ENCODE peak calls at places on chromosome 18, in five cellular contexts. L, Y, V, S and N are unnamed samples.

GRCh38 chr18:48623468-48624220 is 84.8 kb downstream of the CTIF start:
- DNase-seq in L (peak), Y (peak), V (no peak), S (no peak), N (peak)

GRCh38 chr18:32271649-32272324 is 81.9 kb downstream of the MEP1B start:
- DNase-seq in L (peak), Y (peak), V (peak), S (no peak), N (peak)

GRCh38 chr18:51194604-51195003 is 2.9 kb downstream of the MEX3C start:
- DNase-seq in L (no peak), Y (no peak), V (peak), S (no peak), N (peak)

GRCh38 chr18:75428490-75428889 is 987 bp upstream of the SMIM21 start:
- DNase-seq in L (no peak), Y (no peak), V (no peak), S (no peak), N (no peak)

GRCh38 chr18:31204833-31205232 is 42.2 kb upstream of the DSC1 start:
- DNase-seq in L (no peak), Y (no peak), V (no peak), S (no peak), N (no peak)

GRCh38 chr18:13500227-13500865 is 226.0 kb downstream of the FAM210A start:
- DNase-seq in L (peak), Y (peak), V (no peak), S (no peak), N (peak)

GRCh38 chr18:12606592-12607315 is 51.2 kb downstream of the SPIRE1 start:
- DNase-seq in L (peak), Y (peak), V (no peak), S (no peak), N (peak)

GRCh38 chr18:27712066-27712465 is 464.9 kb downstream of the CDH2 start:
- DNase-seq in L (no peak), Y (no peak), V (no peak), S (no peak), N (no peak)

GRCh38 chr18:35324926-35325655 is 19.1 kb downstream of the ZNF24 start:
- DNase-seq in L (peak), Y (no peak), V (no peak), S (no peak), N (peak)

GRCh38 chr18:22283397-22283796 is 114.0 kb downstream of the GATA6 start:
- DNase-seq in L (no peak), Y (peak), V (no peak), S (no peak), N (peak)

GRCh38 chr18:49723648-49724180 is 89.6 kb downstream of the ACAA2 start:
- DNase-seq in L (peak), Y (peak), V (peak), S (no peak), N (peak)

GRCh38 chr18:39561136-39561535 is 1995.5 kb upstream of the CELF4 start:
- DNase-seq in L (no peak), Y (no peak), V (no peak), S (no peak), N (peak)

GRCh38 chr18:53660306-53660705 is 564.2 kb downstream of the MBD2 start:
- DNase-seq in L (no peak), Y (no peak), V (no peak), S (no peak), N (no peak)

GRCh38 chr18:48037481-48038271 is 107.2 kb upstream of the SMAD2 start:
- DNase-seq in L (no peak), Y (no peak), V (no peak), S (no peak), N (peak)

GRCh38 chr18:36849288-36850011 is 20.5 kb downstream of the KIAA1328 start:
- DNase-seq in L (peak), Y (peak), V (no peak), S (no peak), N (peak)

GRCh38 chr18:8366656-8367055 is 242.6 kb upstream of the RAB12 start:
- DNase-seq in L (no peak), Y (no peak), V (no peak), S (no peak), N (no peak)

GRCh38 chr18:68509902-68510301 is 205.0 kb downstream of the TMX3 start:
- DNase-seq in L (no peak), Y (peak), V (no peak), S (no peak), N (no peak)

GRCh38 chr18:75858754-75859153 is 431.3 kb upstream of the SMIM21 start:
- DNase-seq in L (no peak), Y (no peak), V (no peak), S (no peak), N (no peak)

GRCh38 chr18:46421973-46422551 is 235.0 kb downstream of the LOXHD1 start:
- DNase-seq in L (no peak), Y (no peak), V (peak), S (no peak), N (no peak)

GRCh38 chr18:57819671-57820460 is 16.8 kb upstream of the ATP8B1 start:
- DNase-seq in L (peak), Y (peak), V (peak), S (peak), N (peak)

GRCh38 chr18:30280861-30281470 is 761.6 kb downstream of the DSC3 start:
- DNase-seq in L (peak), Y (peak), V (peak), S (peak), N (peak)

GRCh38 chr18:32019251-32019943 is 772 bp downstream of the RNF125 start:
- DNase-seq in L (no peak), Y (peak), V (peak), S (peak), N (peak)

GRCh38 chr18:48929951-48930713 is 20.6 kb downstream of the SMAD7 start:
- DNase-seq in L (peak), Y (peak), V (no peak), S (peak), N (peak)

GRCh38 chr18:58755304-58756010 is 84.2 kb downstream of the MALT1 start:
- DNase-seq in L (no peak), Y (no peak), V (no peak), S (no peak), N (no peak)

GRCh38 chr18:74040459-74041332 is 106.9 kb downstream of the FBXO15 start:
- DNase-seq in L (peak), Y (no peak), V (peak), S (no peak), N (peak)
- TF ChIP-seq CTCF in L (peak), Y (peak), V (peak), S (no peak), N (peak)

GRCh38 chr18:63342206-63342605 is 22.6 kb upstream of the BCL2 start:
- DNase-seq in L (no peak), Y (peak), V (peak), S (peak), N (peak)
- TF ChIP-seq CTCF in L (peak), Y (peak), V (peak), S (peak), N (peak)

DNA sequence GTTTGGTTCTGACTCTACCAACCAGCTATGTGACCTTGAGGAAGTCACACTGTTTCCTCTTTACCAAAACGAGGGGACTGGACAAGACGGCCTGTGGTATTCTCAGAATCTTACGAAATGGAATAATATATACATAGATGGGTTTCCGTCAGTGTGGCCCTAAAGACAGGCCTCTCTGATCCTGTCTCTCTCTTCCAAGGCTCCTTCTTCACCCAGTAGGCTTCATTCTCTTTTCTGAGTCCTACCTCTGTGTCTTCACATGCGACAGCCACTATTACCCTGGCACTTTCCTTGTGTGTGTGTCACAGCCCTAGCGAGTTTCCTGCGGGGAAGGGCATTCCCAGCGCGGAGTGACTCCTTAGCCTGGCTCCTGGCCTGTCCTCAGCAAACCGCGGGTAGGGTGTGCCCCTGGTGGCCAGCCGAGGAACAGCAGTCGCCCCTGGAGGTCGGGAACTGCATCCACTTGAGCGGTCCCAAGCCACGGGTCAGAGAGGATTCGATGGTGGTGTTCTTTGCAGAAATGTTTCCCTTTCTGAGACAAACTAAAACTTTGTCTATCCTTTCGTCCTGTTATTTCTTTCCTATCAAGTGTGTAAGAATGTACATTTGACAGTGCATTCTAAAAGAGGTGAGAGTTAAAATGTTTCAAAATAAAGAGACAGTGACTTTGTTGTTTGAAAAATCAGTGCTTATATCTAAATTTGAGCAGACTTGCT is 63.3 kb downstream of the RAB31 start:
- DNase-seq in L (peak), Y (peak), V (peak), S (peak), N (peak)
- TF ChIP-seq CTCF in L (peak), Y (peak), V (peak), S (peak), N (peak)

GRCh38 chr18:2948038-2948437 is 64.9 kb downstream of the LPIN2 start:
- DNase-seq in L (peak), Y (peak), V (no peak), S (no peak), N (peak)
- TF ChIP-seq CTCF in L (peak), Y (peak), V (no peak), S (peak), N (peak)

GRCh38 chr18:2882201-2882600 is 35.4 kb downstream of the EMILIN2 start:
- DNase-seq in L (no peak), Y (no peak), V (no peak), S (no peak), N (no peak)

GRCh38 chr18:2880473-2880872 is 33.7 kb downstream of the EMILIN2 start:
- DNase-seq in L (no peak), Y (no peak), V (no peak), S (no peak), N (no peak)

GRCh38 chr18:2883137-2883671 is 36.4 kb downstream of the EMILIN2 start:
- DNase-seq in L (no peak), Y (no peak), V (peak), S (no peak), N (no peak)

GRCh38 chr18:2881088-2881487 is 34.3 kb downstream of the EMILIN2 start:
- DNase-seq in L (no peak), Y (peak), V (no peak), S (no peak), N (peak)

DNA sequence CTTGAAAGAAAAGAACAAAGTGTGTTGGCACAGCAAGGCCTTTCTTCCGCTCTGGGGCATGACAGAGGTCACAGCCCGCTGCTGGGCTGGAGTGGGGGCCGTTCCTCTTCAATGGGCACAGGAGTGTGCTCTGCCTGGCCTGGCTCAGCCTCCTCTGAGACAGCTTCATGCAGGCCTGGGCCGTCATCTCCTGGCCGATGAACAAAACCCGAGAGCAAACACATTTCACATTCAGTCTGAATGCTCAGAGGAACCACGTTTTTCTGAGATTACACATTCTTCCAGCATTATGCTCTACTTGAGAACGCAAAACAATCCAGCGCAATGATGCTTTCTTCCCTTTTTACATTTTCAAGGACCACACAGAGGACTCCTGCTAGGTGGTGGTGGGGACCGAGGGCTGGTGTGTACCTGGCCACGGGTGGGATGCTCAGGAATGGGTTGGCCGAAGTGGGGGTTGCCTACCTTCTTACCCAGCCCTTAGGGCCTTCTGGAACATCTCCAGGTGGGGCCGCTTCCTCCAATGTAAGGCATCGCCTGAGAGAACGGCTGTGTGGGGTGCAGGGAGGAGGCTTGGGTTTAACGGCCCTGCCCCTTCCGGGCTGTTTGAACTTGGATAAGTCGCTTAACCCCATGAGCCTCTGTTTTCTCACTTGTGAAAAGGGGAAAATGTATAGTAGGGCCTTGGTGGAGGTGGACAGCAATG is 34.8 kb downstream of the EMILIN2 start:
- DNase-seq in L (peak), Y (peak), V (peak), S (peak), N (peak)
- TF ChIP-seq CTCF in L (peak), Y (no peak), V (no peak), S (no peak), N (no peak)

GRCh38 chr18:78017869-78018268 is 768.2 kb downstream of the GALR1 start:
- DNase-seq in L (no peak), Y (no peak), V (no peak), S (no peak), N (no peak)

DNA sequence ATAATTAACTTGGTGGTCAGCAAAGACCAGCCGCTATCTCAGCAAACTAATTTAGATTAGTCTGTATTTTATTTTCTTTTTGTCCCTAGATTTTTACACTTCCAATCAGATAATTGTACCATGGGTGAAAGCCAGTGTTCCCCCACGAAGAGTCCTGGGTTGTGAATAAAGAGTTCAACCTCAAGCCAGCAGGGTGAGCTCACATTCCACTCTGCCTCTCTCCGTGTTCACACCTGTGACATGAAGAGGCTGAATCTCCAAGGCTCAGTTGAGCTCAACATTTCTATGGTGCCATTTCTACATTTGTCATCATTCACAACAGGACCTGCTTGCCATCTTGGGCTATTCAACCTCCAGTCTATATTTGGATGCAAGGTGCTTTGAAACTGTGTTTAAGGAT is 771.5 kb downstream of the GALR1 start:
- DNase-seq in L (no peak), Y (no peak), V (no peak), S (no peak), N (no peak)
- TF ChIP-seq CTCF in L (no peak), Y (no peak), V (no peak), S (no peak), N (no peak)

GRCh38 chr18:42052137-42052708 is 97.2 kb downstream of the PIK3C3 start:
- DNase-seq in L (peak), Y (peak), V (no peak), S (no peak), N (peak)
- TF ChIP-seq CTCF in L (peak), Y (peak), V (no peak), S (no peak), N (peak)

GRCh38 chr18:76983184-76983583 is 149.4 kb downstream of the MBP start:
- DNase-seq in L (peak), Y (peak), V (peak), S (peak), N (peak)

GRCh38 chr18:76980663-76981387 is 151.8 kb downstream of the MBP start:
- DNase-seq in L (no peak), Y (no peak), V (peak), S (no peak), N (no peak)

GRCh38 chr18:76979906-76980305 is 152.7 kb downstream of the MBP start:
- DNase-seq in L (no peak), Y (no peak), V (no peak), S (no peak), N (no peak)

GRCh38 chr18:76982038-76982437 is 150.5 kb downstream of the MBP start:
- DNase-seq in L (no peak), Y (no peak), V (no peak), S (no peak), N (no peak)

DNA sequence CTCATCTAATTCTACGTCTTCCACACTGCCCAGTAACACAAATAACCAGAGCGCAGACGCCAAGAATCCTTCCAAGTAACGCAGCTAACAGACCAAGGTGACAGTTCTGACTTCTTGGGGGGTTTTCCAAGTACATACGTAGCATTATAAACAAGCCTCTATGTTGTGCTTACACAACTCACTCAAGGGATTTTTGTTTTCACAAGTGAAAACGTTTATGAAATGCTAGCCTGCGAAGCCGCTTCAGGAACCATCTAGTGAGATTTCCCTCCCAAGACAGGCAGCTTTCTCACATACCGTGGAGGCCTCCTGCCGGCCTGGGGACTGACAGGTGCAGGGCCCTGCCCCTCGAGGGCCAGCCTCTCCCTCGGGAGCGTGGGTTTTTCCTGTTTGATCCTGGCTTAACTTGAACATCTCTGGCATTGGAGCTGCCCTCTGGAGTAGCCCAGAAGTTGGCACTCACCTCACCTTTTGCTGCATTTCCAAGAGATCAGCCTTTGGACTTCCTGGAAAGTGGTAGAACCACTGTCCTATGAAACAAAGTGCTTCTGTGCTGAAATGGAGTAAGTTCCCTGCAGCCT is 151.1 kb downstream of the MBP start:
- DNase-seq in L (no peak), Y (no peak), V (peak), S (no peak), N (no peak)
- TF ChIP-seq CTCF in L (no peak), Y (no peak), V (peak), S (no peak), N (no peak)

GRCh38 chr18:24016643-24017042 is 2.1 kb downstream of the TTC39C start:
- DNase-seq in L (no peak), Y (peak), V (no peak), S (no peak), N (no peak)

GRCh38 chr18:24013061-24013460 is 1.5 kb upstream of the TTC39C start:
- DNase-seq in L (no peak), Y (no peak), V (no peak), S (no peak), N (no peak)

GRCh38 chr18:24014062-24014985 is at the start of gene TTC39C:
- DNase-seq in L (peak), Y (peak), V (peak), S (peak), N (peak)

GRCh38 chr18:24015897-24016631 is 1.5 kb downstream of the TTC39C start:
- DNase-seq in L (no peak), Y (no peak), V (peak), S (no peak), N (no peak)

DNA sequence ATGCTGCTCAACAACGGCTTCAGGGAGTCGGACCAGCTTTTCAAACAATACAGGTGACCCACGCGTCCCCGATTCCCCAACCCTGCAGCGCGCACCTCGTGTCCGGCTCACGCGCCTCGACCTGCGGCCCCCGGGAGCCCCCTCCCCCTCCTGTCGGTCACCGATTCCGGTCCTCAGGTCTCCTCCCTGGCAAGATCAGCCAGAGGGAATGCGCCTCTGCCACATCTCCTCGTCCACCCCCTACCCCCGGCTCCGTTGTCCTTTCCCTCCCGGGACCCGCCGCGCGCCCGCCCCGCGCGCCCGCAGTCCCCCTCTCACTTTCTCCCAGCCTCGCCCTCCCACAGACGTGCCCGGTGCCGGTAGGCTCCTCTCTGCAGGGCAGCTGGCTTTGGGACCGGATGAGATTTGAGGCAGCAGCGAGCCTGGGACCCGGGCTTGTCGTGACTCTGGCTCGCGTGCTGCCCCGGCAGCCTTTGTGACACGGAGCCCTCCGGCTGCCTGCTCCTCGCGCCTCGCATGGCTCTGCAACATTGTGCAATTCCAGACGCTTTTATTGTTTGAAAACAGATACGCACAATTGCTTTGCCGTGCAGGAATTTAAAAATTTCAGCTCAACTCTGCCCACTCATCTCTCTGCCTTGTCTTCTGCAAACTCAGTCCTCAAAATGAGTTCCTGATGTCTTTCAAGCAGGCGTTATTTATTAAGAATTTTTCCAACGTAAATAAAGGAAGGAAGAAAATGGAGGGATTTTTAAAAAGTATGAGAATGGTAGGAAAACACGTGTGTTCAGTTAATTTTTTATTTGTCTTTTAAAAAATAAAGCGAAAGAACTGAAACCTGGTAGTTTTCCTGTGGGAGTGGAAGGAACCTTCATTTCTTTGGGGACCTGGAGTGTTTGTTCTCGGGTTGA is 687 bp downstream of the TTC39C start:
- DNase-seq in L (peak), Y (peak), V (peak), S (peak), N (peak)
- TF ChIP-seq CTCF in L (no peak), Y (no peak), V (no peak), S (no peak), N (no peak)